ENCODE peak calls at places on chromosomes 7 and 10, in ten cellular contexts. A is SK-N-SH, C is transverse colon, K is upper lobe of left lung, R is ovary, M is A549, J is tibial nerve, X is K562, D is HepG2, H is stomach. L is an unnamed sample.

GRCh38 chr10:129717816-129718547 is 246.1 kb downstream of the EBF3 start:
- DNase-seq in A (no peak), C (no peak), K (no peak), R (no peak), M (no peak), J (no peak), X (no peak), D (no peak), H (no peak), L (peak)

GRCh38 chr10:23158370-23158769 is 33.7 kb upstream of the PTF1A start:
- DNase-seq in A (peak), C (peak), K (no peak), R (no peak), M (peak), J (peak), X (peak), D (peak), H (peak), L (no peak)

GRCh38 chr10:59585046-59585700 is 124.5 kb downstream of the SLC16A9 start:
- DNase-seq in A (peak), C (no peak), K (no peak), R (no peak), M (no peak), J (no peak), X (no peak), D (no peak), H (no peak), L (no peak)

GRCh38 chr7:116177009-116177408 is 33.3 kb upstream of the TES start:
- DNase-seq in A (no peak), C (no peak), K (no peak), R (no peak), M (no peak), J (no peak), X (no peak), D (no peak), H (no peak), L (no peak)

GRCh38 chr7:131105294-131105802 is 222.3 kb upstream of the MKLN1 start:
- DNase-seq in A (no peak), C (no peak), K (no peak), R (no peak), M (no peak), J (peak), X (no peak), D (no peak), H (no peak), L (peak)

GRCh38 chr10:110529596-110530011 is 31.9 kb downstream of the DUSP5 start:
- DNase-seq in A (no peak), C (no peak), K (no peak), R (no peak), M (no peak), J (no peak), X (no peak), D (no peak), H (no peak), L (no peak)

GRCh38 chr7:2792856-2793487 is 51.1 kb downstream of the GNA12 start:
- DNase-seq in A (no peak), C (no peak), K (no peak), R (no peak), M (no peak), J (no peak), X (no peak), D (no peak), H (no peak), L (peak)

GRCh38 chr10:79472951-79473350 is 27.5 kb upstream of the ZCCHC24 start:
- DNase-seq in A (no peak), C (no peak), K (no peak), R (no peak), M (no peak), J (no peak), X (no peak), D (peak), H (no peak), L (no peak)

GRCh38 chr7:24932815-24933214 is 47.2 kb downstream of the OSBPL3 start:
- DNase-seq in A (no peak), C (no peak), K (no peak), R (no peak), M (no peak), J (no peak), X (no peak), D (no peak), H (no peak), L (no peak)

GRCh38 chr7:128948312-128948973 is 10.7 kb downstream of the IRF5 start:
- DNase-seq in A (peak), C (no peak), K (no peak), R (no peak), M (no peak), J (no peak), X (no peak), D (no peak), H (no peak), L (no peak)

GRCh38 chr10:119652361-119652760 is 1.2 kb downstream of the BAG3 start:
- DNase-seq in A (no peak), C (no peak), K (no peak), R (no peak), M (peak), J (peak), X (no peak), D (peak), H (no peak), L (no peak)

GRCh38 chr10:100504101-100504500 is 15.6 kb downstream of the SEC31B start:
- DNase-seq in A (no peak), C (no peak), K (no peak), R (no peak), M (no peak), J (no peak), X (no peak), D (peak), H (no peak), L (no peak)

GRCh38 chr10:12844796-12845524 is 156.6 kb downstream of the CCDC3 start:
- DNase-seq in A (peak), C (no peak), K (no peak), R (peak), M (peak), J (peak), X (no peak), D (peak), H (no peak), L (peak)

GRCh38 chr10:127148066-127148932 is 48.1 kb downstream of the INSYN2A start:
- DNase-seq in A (no peak), C (no peak), K (no peak), R (no peak), M (peak), J (no peak), X (no peak), D (no peak), H (no peak), L (no peak)

GRCh38 chr7:44530990-44531389 is 10.1 kb downstream of the NPC1L1 start:
- DNase-seq in A (no peak), C (no peak), K (no peak), R (no peak), M (no peak), J (no peak), X (peak), D (no peak), H (peak), L (no peak)

GRCh38 chr7:41656357-41656756 is 46.5 kb downstream of the INHBA start:
- DNase-seq in A (peak), C (no peak), K (no peak), R (no peak), M (no peak), J (no peak), X (no peak), D (no peak), H (no peak), L (no peak)

GRCh38 chr10:131726460-131726861 is 174.3 kb upstream of the PPP2R2D start:
- DNase-seq in A (peak), C (no peak), K (peak), R (peak), M (no peak), J (peak), X (no peak), D (peak), H (peak), L (peak)

GRCh38 chr10:34815174-34816066 is at the start of gene PARD3:
- DNase-seq in A (peak), C (peak), K (peak), R (peak), M (peak), J (peak), X (peak), D (peak), H (peak), L (peak)

GRCh38 chr10:116720241-116721047 is 21.9 kb downstream of the HSPA12A start:
- DNase-seq in A (no peak), C (peak), K (no peak), R (no peak), M (no peak), J (no peak), X (no peak), D (peak), H (no peak), L (peak)

GRCh38 chr10:58608826-58609225 is 96.2 kb downstream of the BICC1 start:
- DNase-seq in A (no peak), C (no peak), K (no peak), R (no peak), M (no peak), J (no peak), X (no peak), D (no peak), H (no peak), L (no peak)

GRCh38 chr7:123682690-123683089 is 27.0 kb downstream of the LMOD2 start:
- DNase-seq in A (no peak), C (no peak), K (no peak), R (no peak), M (peak), J (peak), X (peak), D (peak), H (no peak), L (no peak)

GRCh38 chr7:148264933-148265557 is 325.5 kb upstream of the C7orf33 start:
- DNase-seq in A (peak), C (no peak), K (no peak), R (no peak), M (peak), J (no peak), X (no peak), D (peak), H (no peak), L (no peak)

GRCh38 chr10:120689766-120690539 is 161.2 kb upstream of the WDR11 start:
- DNase-seq in A (no peak), C (no peak), K (no peak), R (no peak), M (no peak), J (no peak), X (no peak), D (no peak), H (no peak), L (no peak)

GRCh38 chr7:111137296-111138195 is 46.6 kb downstream of the LRRN3 start:
- DNase-seq in A (no peak), C (no peak), K (no peak), R (no peak), M (no peak), J (no peak), X (no peak), D (no peak), H (no peak), L (no peak)

GRCh38 chr7:130606161-130606560 is 62.4 kb downstream of the COPG2 start:
- DNase-seq in A (no peak), C (no peak), K (no peak), R (no peak), M (no peak), J (no peak), X (no peak), D (no peak), H (no peak), L (no peak)

GRCh38 chr10:31587691-31588090 is 268.7 kb downstream of the ZEB1 start:
- DNase-seq in A (no peak), C (no peak), K (no peak), R (no peak), M (no peak), J (no peak), X (no peak), D (no peak), H (no peak), L (no peak)

GRCh38 chr7:68245688-68246087 is 1249.1 kb downstream of the TYW1 start:
- DNase-seq in A (no peak), C (no peak), K (no peak), R (no peak), M (no peak), J (no peak), X (no peak), D (no peak), H (no peak), L (no peak)

GRCh38 chr7:122316467-122317394 is 12.2 kb upstream of the FEZF1 start:
- DNase-seq in A (no peak), C (peak), K (peak), R (peak), M (no peak), J (no peak), X (no peak), D (peak), H (no peak), L (no peak)

DNA sequence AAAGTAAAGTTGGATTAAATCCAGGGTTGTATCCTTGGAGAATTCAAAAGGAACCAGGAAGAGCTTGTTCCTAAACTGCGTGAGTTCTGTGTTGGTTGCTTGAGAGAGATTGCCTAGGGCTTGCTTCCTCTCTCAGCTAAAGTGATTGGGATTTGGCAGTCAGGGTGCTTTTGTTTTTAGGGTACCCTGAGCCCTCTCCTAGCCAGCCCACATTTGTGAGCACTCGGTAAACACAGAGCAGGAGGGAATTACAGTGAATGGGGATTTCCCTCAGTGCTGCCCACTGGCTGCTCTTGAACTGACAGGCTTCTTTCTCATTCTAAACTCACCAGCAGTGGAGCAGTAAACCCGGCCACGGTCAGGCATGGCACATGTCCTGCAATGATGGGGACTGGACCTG is 146.9 kb downstream of the TPST1 start:
- DNase-seq in A (no peak), C (peak), K (no peak), R (no peak), M (no peak), J (no peak), X (no peak), D (no peak), H (no peak), L (no peak)
- TF ChIP-seq CTCF in A (no peak), C (no peak), K (no peak), R (no peak), M (no peak), J (no peak), X (no peak), D (peak), H (no peak), L (no peak)

DNA sequence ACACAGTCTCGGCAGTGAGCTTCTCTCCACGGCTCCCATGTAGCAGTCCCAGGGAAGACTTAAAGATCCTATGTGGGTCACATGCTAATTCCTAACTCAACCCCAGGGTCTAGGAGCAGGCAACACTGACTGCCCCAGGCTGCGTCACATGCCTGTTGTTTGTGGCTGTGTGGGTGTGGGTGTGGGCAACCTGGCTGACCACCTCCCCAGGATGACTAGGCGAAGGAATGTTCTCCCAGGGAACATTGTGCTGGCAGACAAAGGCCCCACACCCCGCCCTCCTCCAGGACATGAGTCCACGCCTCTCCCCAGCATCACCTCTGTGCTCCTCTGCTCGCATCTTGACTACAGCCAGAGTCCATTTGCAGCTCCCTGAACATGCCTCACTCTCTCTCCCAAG is 30.3 kb downstream of the SLC29A3 start:
- DNase-seq in A (no peak), C (no peak), K (no peak), R (no peak), M (no peak), J (no peak), X (peak), D (no peak), H (no peak), L (no peak)
- TF ChIP-seq EP300 in A (no peak), C (no peak), K (no peak), R (no peak), M (no peak), J (no peak), X (no peak), D (no peak), H (no peak), L (no peak)

DNA sequence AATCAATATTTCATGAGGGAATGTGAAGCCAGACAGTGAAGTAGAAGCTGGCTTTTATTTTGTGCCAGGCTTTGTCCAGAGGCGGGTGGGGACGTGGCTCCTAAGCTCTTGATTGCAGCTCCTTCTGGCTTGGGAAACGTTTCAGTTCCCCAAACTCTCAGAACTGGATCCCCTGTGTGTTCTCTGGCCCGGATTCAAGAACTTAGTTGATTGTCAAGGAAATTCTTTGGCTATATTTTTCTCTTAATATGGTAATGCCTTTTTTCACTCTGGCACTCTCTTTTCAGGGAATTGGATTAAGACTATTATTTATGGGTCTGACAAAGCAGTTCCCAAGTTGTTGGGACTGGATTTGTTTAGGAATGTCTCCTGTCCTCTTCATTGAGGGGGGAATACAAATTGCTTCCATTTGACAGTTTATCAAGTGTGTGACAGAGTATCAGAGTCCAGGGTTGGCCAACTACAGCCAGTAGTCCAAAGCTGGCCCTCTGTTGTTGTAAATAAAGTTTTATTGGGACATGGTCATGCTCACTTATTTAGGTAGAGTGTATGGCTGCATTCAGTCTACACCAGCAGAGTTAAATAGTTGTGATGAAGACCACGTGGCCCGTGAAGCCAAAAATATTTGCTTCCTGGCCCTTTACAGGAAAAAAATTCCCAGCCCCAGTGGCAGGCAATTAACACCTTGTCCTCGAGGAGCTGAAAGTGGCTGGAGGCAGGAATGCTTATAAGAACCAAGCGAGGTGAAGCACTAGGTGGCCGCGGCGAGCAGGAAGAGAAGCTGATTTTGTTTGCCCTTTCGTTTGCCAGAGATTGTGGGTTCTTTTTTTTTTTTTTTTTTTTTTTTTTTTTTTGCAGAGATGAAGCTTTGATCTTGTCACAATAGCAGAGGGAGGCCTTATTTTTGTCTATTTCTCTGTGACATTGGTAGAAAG is 34.3 kb downstream of the HTRA1 start:
- DNase-seq in A (no peak), C (no peak), K (no peak), R (no peak), M (no peak), J (peak), X (no peak), D (no peak), H (no peak), L (no peak)
- TF ChIP-seq CTCF in A (no peak), C (no peak), K (no peak), R (no peak), M (no peak), J (no peak), X (no peak), D (no peak), H (no peak), L (no peak)

GRCh38 chr7:79730971-79731370 is 277.5 kb upstream of the MAGI2 start:
- DNase-seq in A (no peak), C (no peak), K (no peak), R (no peak), M (no peak), J (no peak), X (no peak), D (no peak), H (no peak), L (no peak)
- TF ChIP-seq EP300 in A (no peak), C (no peak), K (no peak), R (no peak), M (no peak), J (no peak), X (no peak), D (no peak), H (no peak), L (no peak)

DNA sequence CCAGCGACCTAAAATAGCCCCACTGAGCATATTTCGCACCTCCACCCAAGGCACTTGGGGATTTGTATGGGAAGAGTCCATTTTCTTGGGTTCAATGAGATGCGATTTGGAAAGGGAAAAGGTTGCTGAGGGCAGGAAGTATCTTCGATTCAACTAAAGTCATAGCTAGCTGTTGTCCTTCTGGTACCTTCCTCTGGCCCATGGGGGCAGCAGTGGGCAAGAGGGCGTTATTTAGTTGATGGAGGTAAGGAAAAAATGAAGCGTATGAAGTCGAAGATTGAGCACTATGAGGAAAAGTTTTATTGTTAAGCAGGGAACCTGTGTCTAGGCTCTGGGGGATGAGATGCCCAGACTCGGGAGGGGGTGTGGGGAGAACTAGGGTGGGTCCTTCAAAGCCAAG is 135.4 kb downstream of the EVX1 start:
- DNase-seq in A (no peak), C (no peak), K (no peak), R (no peak), M (no peak), J (no peak), X (no peak), D (peak), H (no peak), L (no peak)
- TF ChIP-seq CTCF in A (no peak), C (no peak), K (no peak), R (no peak), M (no peak), J (no peak), X (peak), D (no peak), H (no peak), L (no peak)

GRCh38 chr7:14691597-14692203 is 210.9 kb downstream of the DGKB start:
- DNase-seq in A (peak), C (peak), K (no peak), R (peak), M (no peak), J (peak), X (peak), D (peak), H (peak), L (peak)
- TF ChIP-seq EP300 in A (no peak), C (no peak), K (no peak), R (no peak), M (no peak), J (no peak), X (no peak), D (no peak), H (no peak), L (no peak)

DNA sequence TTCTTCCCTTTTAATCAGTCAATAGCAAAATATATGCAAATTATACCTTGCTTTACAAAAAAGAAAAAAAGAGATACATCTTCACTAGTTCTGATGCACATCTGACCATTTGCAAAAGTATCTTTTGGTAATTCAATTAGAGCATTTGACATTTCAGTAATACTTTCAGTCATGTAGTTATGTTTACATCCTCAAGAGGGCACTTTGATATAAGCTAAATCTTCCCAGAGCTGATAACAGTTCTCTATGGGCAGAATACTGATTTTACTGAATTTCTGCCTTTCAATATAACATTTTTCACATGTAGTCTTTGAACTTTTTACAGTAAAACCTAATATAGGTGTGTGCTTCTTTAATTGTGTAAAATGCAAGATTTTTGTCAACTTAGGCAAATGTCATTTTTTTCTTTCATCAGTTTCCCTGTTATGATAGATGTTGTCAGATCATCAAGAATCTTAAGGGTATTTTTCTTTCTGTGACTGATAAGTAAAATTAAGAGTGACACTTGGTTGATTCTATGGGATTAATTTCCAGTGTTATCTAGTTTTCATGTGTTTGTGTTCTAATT is 703.5 kb upstream of the SEMA3D start:
- DNase-seq in A (peak), C (no peak), K (no peak), R (no peak), M (peak), J (no peak), X (no peak), D (peak), H (no peak), L (no peak)
- TF ChIP-seq CTCF in A (peak), C (peak), K (no peak), R (no peak), M (peak), J (peak), X (peak), D (peak), H (peak), L (peak)

L was measured in sigmoid colon.